ENCODE peak calls at places on chromosomes 7 and 10, in six cellular contexts. One of them, this sample, is unnamed.

GRCh38 chr10:70319824-70320223 is 36.0 kb upstream of the NPFFR1 start:
- DNase-seq in SK-N-SH: no peak
- DNase-seq in DMS53: peak
- DNase-seq in EL: no peak
- DNase-seq in T-helper 17 cell: no peak
- DNase-seq in caudate nucleus: no peak
- DNase-seq in this sample: no peak

GRCh38 chr7:123537026-123537642 is 2.7 kb upstream of the IQUB start:
- DNase-seq in EL: peak
- DNase-seq in SK-N-SH: no peak
- DNase-seq in DMS53: peak
- DNase-seq in caudate nucleus: no peak
- DNase-seq in T-helper 17 cell: no peak
- DNase-seq in this sample: no peak

GRCh38 chr10:109861051-109861450 is 62.3 kb downstream of the XPNPEP1 start:
- DNase-seq in caudate nucleus: no peak
- DNase-seq in T-helper 17 cell: no peak
- DNase-seq in SK-N-SH: no peak
- DNase-seq in DMS53: peak
- DNase-seq in EL: no peak
- DNase-seq in this sample: no peak

GRCh38 chr7:41169307-41169706 is 533.6 kb downstream of the INHBA start:
- DNase-seq in SK-N-SH: no peak
- DNase-seq in caudate nucleus: no peak
- DNase-seq in DMS53: no peak
- DNase-seq in T-helper 17 cell: no peak
- DNase-seq in EL: no peak
- DNase-seq in this sample: no peak

GRCh38 chr7:151682831-151683614 is 163.3 kb upstream of the RHEB start:
- DNase-seq in DMS53: no peak
- DNase-seq in SK-N-SH: no peak
- DNase-seq in EL: no peak
- DNase-seq in caudate nucleus: no peak
- DNase-seq in T-helper 17 cell: no peak
- DNase-seq in this sample: no peak

GRCh38 chr10:3060481-3060889 is 6.9 kb upstream of the PFKP start:
- DNase-seq in T-helper 17 cell: no peak
- DNase-seq in SK-N-SH: no peak
- DNase-seq in DMS53: peak
- DNase-seq in caudate nucleus: no peak
- DNase-seq in EL: no peak
- DNase-seq in this sample: no peak

GRCh38 chr7:151824285-151824950 is 52.5 kb downstream of the PRKAG2 start:
- DNase-seq in caudate nucleus: no peak
- DNase-seq in EL: no peak
- DNase-seq in SK-N-SH: no peak
- DNase-seq in DMS53: no peak
- DNase-seq in T-helper 17 cell: no peak
- DNase-seq in this sample: no peak

GRCh38 chr7:142646274-142646895 is 102.9 kb upstream of the PRSS1 start:
- DNase-seq in caudate nucleus: no peak
- DNase-seq in T-helper 17 cell: no peak
- DNase-seq in EL: no peak
- DNase-seq in SK-N-SH: peak
- DNase-seq in DMS53: no peak
- DNase-seq in this sample: no peak

GRCh38 chr10:15704581-15704968 is 15.1 kb downstream of the ITGA8 start:
- DNase-seq in caudate nucleus: no peak
- DNase-seq in DMS53: no peak
- DNase-seq in EL: peak
- DNase-seq in T-helper 17 cell: no peak
- DNase-seq in SK-N-SH: no peak
- DNase-seq in this sample: no peak

GRCh38 chr7:121391686-121392085 is 4.4 kb downstream of the FAM3C start:
- DNase-seq in SK-N-SH: no peak
- DNase-seq in DMS53: no peak
- DNase-seq in T-helper 17 cell: no peak
- DNase-seq in EL: no peak
- DNase-seq in caudate nucleus: no peak
- DNase-seq in this sample: no peak

GRCh38 chr7:27921081-27921836 is 181.3 kb downstream of the TAX1BP1 start:
- DNase-seq in T-helper 17 cell: no peak
- DNase-seq in DMS53: peak
- DNase-seq in SK-N-SH: peak
- DNase-seq in caudate nucleus: no peak
- DNase-seq in EL: peak
- DNase-seq in this sample: peak

GRCh38 chr7:158861936-158862704 is 5.8 kb downstream of the DYNC2I1 start:
- DNase-seq in SK-N-SH: no peak
- DNase-seq in T-helper 17 cell: no peak
- DNase-seq in caudate nucleus: no peak
- DNase-seq in DMS53: no peak
- DNase-seq in EL: no peak
- DNase-seq in this sample: no peak

GRCh38 chr7:45566386-45566785 is 7.8 kb upstream of the ADCY1 start:
- DNase-seq in T-helper 17 cell: no peak
- DNase-seq in SK-N-SH: no peak
- DNase-seq in EL: no peak
- DNase-seq in caudate nucleus: no peak
- DNase-seq in DMS53: no peak
- DNase-seq in this sample: no peak

GRCh38 chr7:81908220-81908619 is 138.4 kb upstream of the HGF start:
- DNase-seq in SK-N-SH: no peak
- DNase-seq in EL: peak
- DNase-seq in DMS53: peak
- DNase-seq in caudate nucleus: no peak
- DNase-seq in T-helper 17 cell: no peak
- DNase-seq in this sample: no peak

GRCh38 chr7:12764355-12765000 is 77.0 kb downstream of the ARL4A start:
- DNase-seq in caudate nucleus: no peak
- DNase-seq in DMS53: peak
- DNase-seq in SK-N-SH: no peak
- DNase-seq in EL: no peak
- DNase-seq in T-helper 17 cell: no peak
- DNase-seq in this sample: no peak

GRCh38 chr10:24872790-24873182 is 79.6 kb downstream of the PRTFDC1 start:
- DNase-seq in SK-N-SH: no peak
- DNase-seq in DMS53: no peak
- DNase-seq in caudate nucleus: no peak
- DNase-seq in EL: no peak
- DNase-seq in T-helper 17 cell: no peak
- DNase-seq in this sample: no peak

GRCh38 chr7:92246363-92247101 is 758 bp downstream of the ANKIB1 start:
- DNase-seq in SK-N-SH: peak
- DNase-seq in T-helper 17 cell: no peak
- DNase-seq in DMS53: peak
- DNase-seq in EL: peak
- DNase-seq in caudate nucleus: no peak
- DNase-seq in this sample: no peak

GRCh38 chr10:123143162-123143824 is 4.6 kb upstream of the HMX2 start:
- DNase-seq in caudate nucleus: no peak
- DNase-seq in DMS53: no peak
- DNase-seq in EL: no peak
- DNase-seq in SK-N-SH: peak
- DNase-seq in T-helper 17 cell: no peak
- DNase-seq in this sample: no peak

GRCh38 chr10:90197766-90198165 is 496.4 kb downstream of the KIF20B start:
- DNase-seq in T-helper 17 cell: no peak
- DNase-seq in SK-N-SH: no peak
- DNase-seq in caudate nucleus: no peak
- DNase-seq in EL: peak
- DNase-seq in DMS53: peak
- DNase-seq in this sample: no peak

GRCh38 chr10:57785546-57785945 is 482.1 kb downstream of the IPMK start:
- DNase-seq in EL: no peak
- DNase-seq in DMS53: peak
- DNase-seq in T-helper 17 cell: no peak
- DNase-seq in caudate nucleus: no peak
- DNase-seq in SK-N-SH: no peak
- DNase-seq in this sample: no peak

GRCh38 chr7:1666779-1667565 is 3.1 kb upstream of the ELFN1 start:
- DNase-seq in T-helper 17 cell: no peak
- DNase-seq in EL: no peak
- DNase-seq in SK-N-SH: peak
- DNase-seq in DMS53: peak
- DNase-seq in caudate nucleus: no peak
- DNase-seq in this sample: no peak

GRCh38 chr7:37027557-37028341 is 303.5 kb upstream of the AOAH start:
- DNase-seq in SK-N-SH: no peak
- DNase-seq in T-helper 17 cell: no peak
- DNase-seq in DMS53: peak
- DNase-seq in caudate nucleus: no peak
- DNase-seq in EL: no peak
- DNase-seq in this sample: no peak

GRCh38 chr10:119299531-119299930 is 92.2 kb downstream of the GRK5 start:
- DNase-seq in DMS53: peak
- DNase-seq in caudate nucleus: no peak
- DNase-seq in T-helper 17 cell: no peak
- DNase-seq in SK-N-SH: no peak
- DNase-seq in EL: no peak
- DNase-seq in this sample: no peak

GRCh38 chr10:91883549-91884542 is 25.4 kb downstream of the FGFBP3 start:
- DNase-seq in T-helper 17 cell: no peak
- DNase-seq in DMS53: peak
- DNase-seq in EL: peak
- DNase-seq in SK-N-SH: no peak
- DNase-seq in caudate nucleus: no peak
- DNase-seq in this sample: no peak

GRCh38 chr10:43823237-43823605 is 174.5 kb upstream of the ZNF32 start:
- DNase-seq in EL: no peak
- DNase-seq in SK-N-SH: no peak
- DNase-seq in caudate nucleus: no peak
- DNase-seq in DMS53: no peak
- DNase-seq in T-helper 17 cell: no peak
- DNase-seq in this sample: no peak

GRCh38 chr10:15140640-15141039 is 27.9 kb downstream of the NMT2 start:
- DNase-seq in EL: no peak
- DNase-seq in DMS53: no peak
- DNase-seq in SK-N-SH: peak
- DNase-seq in T-helper 17 cell: no peak
- DNase-seq in caudate nucleus: no peak
- DNase-seq in this sample: no peak

GRCh38 chr10:12214763-12215218 is 18.8 kb downstream of the CDC123 start:
- DNase-seq in DMS53: peak
- DNase-seq in caudate nucleus: no peak
- DNase-seq in EL: peak
- DNase-seq in T-helper 17 cell: no peak
- DNase-seq in SK-N-SH: peak
- DNase-seq in this sample: no peak

GRCh38 chr10:110034596-110034995 is 26.8 kb downstream of the ADD3 start:
- DNase-seq in EL: peak
- DNase-seq in T-helper 17 cell: no peak
- DNase-seq in DMS53: no peak
- DNase-seq in SK-N-SH: no peak
- DNase-seq in caudate nucleus: no peak
- DNase-seq in this sample: no peak

This sample was measured in GOT3.